ENCODE peak calls at places on chromosomes 11 and 22, in eight cellular contexts. D is tibial artery, U is kidney, R is AG04450, X is AG09309, E is fibroblast of lung, A is lower leg skin, S is right lobe of liver. N is an unnamed sample.

GRCh38 chr22:47692811-47693210 is 930.4 kb downstream of the TBC1D22A start:
- DNase-seq in D (no peak), U (no peak), R (no peak), X (no peak), E (no peak), A (peak; percentile 64), S (no peak), N (no peak)

GRCh38 chr11:73040046-73040445 is 102.1 kb downstream of the FCHSD2 start:
- DNase-seq in D (no peak), U (no peak), R (no peak), X (no peak), E (no peak), A (no peak), S (no peak), N (no peak)

GRCh38 chr11:26557666-26558065 is 14.4 kb downstream of the MUC15 start:
- DNase-seq in D (no peak), U (no peak), R (no peak), X (no peak), E (no peak), A (no peak), S (no peak), N (no peak)

GRCh38 chr11:112734207-112734606 is 227.0 kb upstream of the NCAM1 start:
- DNase-seq in D (no peak), U (no peak), R (no peak), X (no peak), E (peak; percentile 29), A (peak; percentile 31), S (no peak), N (no peak)

GRCh38 chr11:35243774-35244173 is 104.8 kb downstream of the CD44 start:
- DNase-seq in D (no peak), U (no peak), R (no peak), X (no peak), E (no peak), A (no peak), S (no peak), N (no peak)

GRCh38 chr11:118703563-118704106 is 24.2 kb upstream of the TREH start:
- DNase-seq in D (peak; percentile 75), U (no peak), R (no peak), X (no peak), E (no peak), A (peak; percentile 82), S (no peak), N (no peak)

GRCh38 chr11:2662024-2662312 is 37.8 kb downstream of the KCNQ1OT1 start:
- DNase-seq in D (no peak), U (peak; percentile 29), R (no peak), X (no peak), E (no peak), A (no peak), S (no peak), N (no peak)

GRCh38 chr11:77886401-77886800 is 65.5 kb downstream of the AAMDC start:
- DNase-seq in D (no peak), U (no peak), R (no peak), X (no peak), E (peak; percentile 40), A (no peak), S (no peak), N (no peak)

GRCh38 chr22:33829549-33830280 is 90.6 kb downstream of the LARGE1 start:
- DNase-seq in D (no peak), U (no peak), R (no peak), X (no peak), E (no peak), A (no peak), S (no peak), N (no peak)

GRCh38 chr11:120917536-120918239 is 106.2 kb upstream of the TBCEL start:
- DNase-seq in D (no peak), U (peak; percentile 19), R (no peak), X (no peak), E (no peak), A (no peak), S (no peak), N (no peak)

GRCh38 chr22:50507991-50508884 is at the start of gene NCAPH2:
- DNase-seq in D (peak; percentile 92), U (peak; percentile 99), R (peak; percentile 90), X (peak; percentile 76), E (peak; percentile 91), A (peak; percentile 99), S (peak; percentile 97), N (no peak)

GRCh38 chr22:19519041-19519926 is 4.9 kb downstream of the CLDN5 start:
- DNase-seq in D (no peak), U (no peak), R (no peak), X (no peak), E (no peak), A (peak; percentile 74), S (no peak), N (no peak)

GRCh38 chr11:115656684-115657083 is 152.5 kb upstream of the CADM1 start:
- DNase-seq in D (no peak), U (no peak), R (no peak), X (no peak), E (peak; percentile 69), A (no peak), S (peak; percentile 66), N (peak; percentile 92)

GRCh38 chr11:115654792-115655191 is 150.6 kb upstream of the CADM1 start:
- DNase-seq in D (no peak), U (no peak), R (no peak), X (no peak), E (no peak), A (no peak), S (no peak), N (no peak)

GRCh38 chr11:115657586-115657985 is 153.4 kb upstream of the CADM1 start:
- DNase-seq in D (no peak), U (no peak), R (no peak), X (no peak), E (peak; percentile 68), A (no peak), S (no peak), N (no peak)

GRCh38 chr11:115653926-115654325 is 149.7 kb upstream of the CADM1 start:
- DNase-seq in D (no peak), U (no peak), R (no peak), X (peak; percentile 33), E (peak; percentile 33), A (no peak), S (no peak), N (no peak)

GRCh38 chr11:115656041-115656440 is 151.8 kb upstream of the CADM1 start:
- DNase-seq in D (no peak), U (no peak), R (no peak), X (no peak), E (no peak), A (no peak), S (no peak), N (no peak)
- H3K4me3 ChIP-seq in D (no peak overlapping the region), U (no peak overlapping the region), R (no peak overlapping the region), X (no peak overlapping the region), E (no peak overlapping the region), A (no peak overlapping the region), S (no peak overlapping the region), N (no peak overlapping the region)

DNA sequence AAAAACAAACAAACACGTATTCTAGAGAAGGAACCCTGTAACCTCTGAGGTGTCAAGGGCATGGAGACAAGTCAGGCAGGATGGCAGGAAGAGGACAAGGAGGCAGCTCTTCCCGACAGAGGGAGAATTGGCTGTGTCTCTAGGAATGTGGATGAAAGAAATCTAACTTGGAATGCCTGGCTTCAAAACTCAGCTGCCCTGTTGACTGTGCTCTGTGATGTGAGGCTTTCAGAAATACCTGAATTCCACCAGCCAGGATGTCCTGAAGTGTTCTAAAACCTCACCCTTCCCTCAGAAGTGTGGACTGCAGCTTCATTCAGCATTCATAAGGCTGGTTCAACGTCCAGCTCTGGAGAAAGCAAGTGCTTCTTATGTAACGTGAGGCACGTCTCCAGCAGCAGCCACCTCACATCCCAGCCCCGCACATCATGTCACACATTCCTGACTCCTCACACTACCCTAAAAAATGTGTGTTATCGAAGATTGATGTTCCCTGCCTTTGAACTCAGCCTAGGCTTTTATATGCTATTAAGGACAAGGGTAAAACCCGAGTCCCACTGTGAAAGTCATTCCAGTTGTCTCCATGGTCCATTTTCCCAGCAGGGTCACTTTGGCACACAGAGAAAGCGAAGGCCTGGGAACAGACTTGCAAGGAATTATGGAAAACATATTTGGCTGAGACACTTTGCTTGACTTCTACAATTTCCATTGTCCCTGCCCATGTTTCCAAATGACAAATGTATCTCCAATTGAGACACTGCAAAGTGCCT is 398.8 kb downstream of the ETS1 start:
- DNase-seq in D (no peak), U (no peak), R (no peak), X (no peak), E (peak; percentile 60), A (no peak), S (no peak), N (no peak)
- TF ChIP-seq CTCF in D (no peak), U (no peak), R (no peak), X (no peak), E (no peak), A (no peak), S (no peak), N (no peak)

GRCh38 chr11:71250512-71251158 is 1.7 kb downstream of the SHANK2 start:
- DNase-seq in D (no peak), U (no peak), R (no peak), X (no peak), E (no peak), A (peak; percentile 68), S (peak; percentile 75), N (no peak)
- H3K4me3 ChIP-seq in D (no peak overlapping the region), U (peak overlapping the region; percentile 53), R (no peak overlapping the region), X (no peak overlapping the region), E (no peak overlapping the region), A (peak overlapping the region; percentile 1), S (peak overlapping the region; percentile 74), N (peak overlapping the region; percentile 96)

GRCh38 chr11:17548444-17548843 is 1.4 kb downstream of the OTOG start:
- DNase-seq in D (no peak), U (no peak), R (no peak), X (no peak), E (no peak), A (no peak), S (no peak), N (no peak)
- TF ChIP-seq CTCF in D (no peak), U (peak; percentile 38), R (no peak), X (no peak), E (no peak), A (no peak), S (no peak), N (peak; percentile 32)

DNA sequence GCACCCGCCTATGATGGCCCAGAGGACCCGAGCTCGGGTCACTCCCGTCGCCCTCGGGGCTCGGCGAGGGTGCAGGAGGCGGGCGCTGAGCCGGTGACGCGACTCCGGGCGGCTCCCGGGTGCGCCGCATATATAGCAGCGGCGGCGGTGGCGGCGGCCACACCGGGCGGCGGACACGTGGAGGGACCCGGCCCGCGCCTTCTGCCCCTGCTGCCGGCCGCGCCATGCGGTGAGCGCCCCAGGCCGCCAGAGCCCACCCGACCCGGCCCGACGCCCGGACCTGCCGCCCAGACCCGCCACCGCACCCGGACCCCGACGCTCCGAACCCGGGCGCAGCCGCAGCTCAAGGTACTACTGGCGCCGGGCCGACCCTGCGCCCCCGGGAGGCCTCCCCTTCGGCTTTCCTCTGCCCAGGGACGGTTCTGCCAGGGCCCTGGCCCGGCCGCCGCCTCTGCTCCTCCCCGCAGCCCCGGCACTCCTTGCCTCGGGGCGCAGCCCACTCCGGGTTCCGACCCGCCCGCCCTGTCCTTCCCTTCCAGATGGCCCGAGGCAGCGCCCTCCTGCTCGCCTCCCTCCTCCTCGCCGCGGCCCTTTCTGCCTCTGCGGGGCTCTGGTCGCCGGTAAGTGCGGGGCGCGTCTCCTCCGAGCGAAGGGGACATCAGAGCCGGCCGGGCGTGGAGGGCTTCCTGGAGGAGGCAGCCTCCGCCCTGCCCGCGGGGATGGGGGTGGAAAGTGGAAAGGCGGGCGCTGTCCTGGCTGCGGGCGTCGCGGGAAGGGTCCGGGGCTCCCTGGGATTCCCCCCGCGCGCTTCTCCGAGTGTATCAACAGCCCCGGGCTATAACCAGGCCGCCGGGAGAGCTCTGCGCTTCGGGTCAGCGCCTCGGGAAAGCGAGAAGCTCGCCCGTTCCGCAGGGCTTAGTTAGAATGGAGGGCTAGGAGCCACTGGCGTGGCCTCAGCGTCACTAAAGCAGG is at the start of gene GAL:
- DNase-seq in D (no peak), U (no peak), R (no peak), X (no peak), E (no peak), A (no peak), S (no peak), N (no peak)
- H3K4me3 ChIP-seq in D (peak within 1 kb of the TSS; percentile 10), U (no peak within 1 kb of the TSS), R (peak within 1 kb of the TSS; percentile 45), X (peak within 1 kb of the TSS; percentile 17), E (peak within 1 kb of the TSS; percentile 29), A (no peak within 1 kb of the TSS), S (peak within 1 kb of the TSS; percentile 26), N (peak within 1 kb of the TSS; percentile 48)

N was measured in epithelial cell of proximal tubule.